ENCODE peak calls at places on chromosomes 16 and 17, in seven cellular contexts. X is prostate gland, L is tibial nerve, M is IMR-90, N is BE2C, U is HCT116, B is body of pancreas. W is an unnamed sample.
A peak's percentile ranks its signal among the peaks of the same experiment; 100 is the strongest.

GRCh38 chr17:55990332-55991006 is 162.8 kb upstream of the ANKFN1 start:
- DNase-seq in L (no peak), N (no peak), X (no peak), M (no peak), B (no peak), U (no peak), W (no peak)

GRCh38 chr16:27402964-27403600 is 1.1 kb downstream of the IL21R start:
- DNase-seq in X (no peak), L (no peak), U (no peak), N (no peak), M (no peak), B (no peak), W (no peak)

GRCh38 chr17:62724398-62725146 is 83.5 kb downstream of the MARCHF10 start:
- DNase-seq in M (peak; percentile 44), U (no peak), L (no peak), N (no peak), X (peak; percentile 53), B (no peak), W (no peak)

GRCh38 chr17:36721560-36722120 is 120.3 kb downstream of the MRM1 start:
- DNase-seq in X (no peak), M (peak; percentile 2), B (no peak), N (no peak), L (no peak), U (no peak), W (no peak)

GRCh38 chr16:13351222-13351621 is 449.8 kb downstream of the SHISA9 start:
- DNase-seq in M (no peak), U (no peak), L (no peak), X (no peak), N (no peak), B (no peak), W (no peak)

GRCh38 chr16:48276102-48276501 is 28.8 kb upstream of the ABCC11 start:
- DNase-seq in L (no peak), M (peak; percentile 69), B (peak; percentile 44), X (peak; percentile 19), N (no peak), U (no peak), W (no peak)

GRCh38 chr17:77266891-77267341 is 126.1 kb downstream of the SEC14L1 start:
- DNase-seq in L (no peak), X (no peak), M (peak; percentile 23), N (no peak), B (no peak), U (no peak), W (no peak)

GRCh38 chr16:67389911-67390815 is 3.1 kb downstream of the TPPP3 start:
- DNase-seq in L (peak; percentile 49), M (no peak), U (no peak), N (no peak), B (no peak), X (no peak), W (no peak)

GRCh38 chr16:72066747-72067146 is 3.7 kb downstream of the HPR start:
- DNase-seq in B (peak; percentile 31), X (no peak), U (peak; percentile 13), N (no peak), M (peak; percentile 64), L (no peak), W (no peak)

GRCh38 chr17:7843536-7844291 is 9.7 kb downstream of the KDM6B start:
- DNase-seq in X (peak; percentile 77), M (peak; percentile 90), L (peak; percentile 72), B (peak; percentile 89), N (peak; percentile 76), U (no peak), W (peak; percentile 84)

GRCh38 chr17:4591529-4591928 is 7.2 kb downstream of the SMTNL2 start:
- DNase-seq in N (peak; percentile 36), M (peak; percentile 53), X (no peak), L (no peak), U (no peak), B (no peak), W (no peak)

GRCh38 chr17:62968445-62968923 is 2.4 kb downstream of the TANC2 start:
- DNase-seq in N (peak; percentile 68), M (peak; percentile 94), X (peak; percentile 66), B (peak; percentile 48), U (peak; percentile 83), L (peak; percentile 49), W (peak; percentile 57)

GRCh38 chr17:13024526-13025263 is 6.9 kb upstream of the ELAC2 start:
- DNase-seq in U (no peak), L (peak; percentile 51), M (peak; percentile 52), X (peak; percentile 13), B (peak; percentile 66), N (peak; percentile 56), W (peak; percentile 64)

GRCh38 chr17:17513626-17514025 is 17.4 kb upstream of the RASD1 start:
- DNase-seq in X (no peak), N (no peak), U (no peak), L (no peak), M (no peak), B (no peak), W (no peak)
- H3K4me1 ChIP-seq in X (no peaks in the 10 kb centered on the region), N (no peaks in the 10 kb centered on the region), U (peaks cover 49% of the 10 kb centered on the region), L (no peaks in the 10 kb centered on the region), M (peaks cover 12% of the 10 kb centered on the region), B (no peaks in the 10 kb centered on the region), W (no peaks in the 10 kb centered on the region)

GRCh38 chr17:66335797-66336196 is 33.4 kb downstream of the PRKCA start:
- DNase-seq in L (no peak), U (no peak), X (no peak), N (no peak), B (no peak), M (no peak), W (no peak)
- H3K4me3 ChIP-seq in L (no peak overlapping the region), U (no peak overlapping the region), X (no peak overlapping the region), N (no peak overlapping the region), B (no peak overlapping the region), M (no peak overlapping the region), W (no peak overlapping the region)

DNA sequence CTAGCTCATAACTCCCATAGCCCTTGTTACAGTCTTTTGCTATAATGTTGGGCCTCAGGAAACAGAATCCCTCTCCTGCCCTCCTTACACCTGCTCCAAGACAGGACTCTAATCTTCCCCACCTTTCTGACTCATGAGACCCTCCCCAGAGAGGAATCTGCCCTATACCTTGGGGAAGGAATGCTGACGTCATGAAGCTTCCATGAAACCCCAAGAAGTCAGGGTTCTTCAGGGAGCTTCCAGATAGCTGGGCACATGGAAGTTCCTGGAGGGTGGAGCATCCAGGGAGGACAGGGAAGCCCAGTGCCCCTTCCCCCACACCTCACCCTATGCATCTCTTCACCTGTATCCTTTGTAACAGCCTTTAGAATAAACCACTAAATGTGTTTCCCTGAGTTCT is 285.7 kb downstream of the SOX9 start:
- DNase-seq in X (no peak), B (no peak), U (no peak), M (no peak), L (no peak), N (no peak), W (no peak)
- H3K4me1 ChIP-seq in X (peaks cover 17% of the 10 kb centered on the region), B (peaks cover 38% of the 10 kb centered on the region), U (peaks cover 86% of the 10 kb centered on the region), M (peaks cover 28% of the 10 kb centered on the region), L (no peaks in the 10 kb centered on the region), N (peaks cover 22% of the 10 kb centered on the region), W (peaks cover 1% of the 10 kb centered on the region)

DNA sequence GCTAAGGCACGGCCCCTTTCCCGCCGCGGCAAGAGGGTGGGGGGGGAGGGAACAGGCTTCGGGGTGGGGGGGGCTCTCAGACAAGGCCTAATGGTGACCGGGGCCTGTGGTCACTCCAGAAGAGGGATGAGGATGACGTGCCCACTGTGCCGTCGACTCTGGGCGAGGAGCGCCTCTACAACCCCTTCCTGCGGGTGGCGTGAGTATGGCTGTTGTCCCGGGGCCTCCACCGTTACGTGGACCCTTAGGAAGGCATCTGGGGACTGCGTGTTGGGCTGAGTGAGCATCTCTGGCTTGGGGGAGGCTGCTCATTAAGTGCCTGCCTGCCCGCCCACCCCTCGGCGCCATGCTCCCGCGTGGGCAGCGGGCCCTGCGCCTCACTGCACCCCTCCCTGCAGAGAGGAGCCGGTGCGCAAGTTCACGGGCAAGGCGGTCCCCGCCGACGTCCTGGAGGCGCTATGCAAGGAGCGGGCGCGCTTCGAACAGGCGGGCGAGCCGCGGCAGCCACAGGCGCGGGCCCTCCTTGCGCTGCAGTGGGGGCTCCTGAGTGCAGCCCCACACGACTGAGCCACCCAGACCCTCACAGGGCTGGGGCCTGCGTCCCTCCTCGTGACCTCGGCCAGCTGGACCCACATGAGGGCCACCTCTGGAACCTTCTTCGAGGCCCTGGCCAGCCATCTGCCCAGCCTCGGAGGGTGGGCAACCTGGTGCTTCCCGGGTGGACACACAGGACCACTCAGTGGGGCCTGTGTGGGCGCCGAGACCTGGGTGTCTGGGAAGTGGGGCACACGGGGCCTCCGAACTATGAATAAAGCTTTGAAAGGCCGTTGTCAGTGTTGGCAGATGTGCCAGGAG is 2.2 kb downstream of the HAGHL start:
- DNase-seq in N (no peak), U (no peak), B (no peak), M (no peak), X (no peak), L (no peak), W (no peak)
- H3K4me3 ChIP-seq in N (peak overlapping the region; percentile 83), U (peak overlapping the region; percentile 80), B (no peak overlapping the region), M (no peak overlapping the region), X (no peak overlapping the region), L (no peak overlapping the region), W (no peak overlapping the region)

GRCh38 chr16:80277182-80277581 is 263.6 kb upstream of the DYNLRB2 start:
- DNase-seq in M (no peak), X (no peak), L (no peak), N (no peak), U (no peak), B (no peak), W (no peak)
- H3K4me1 ChIP-seq in M (peaks cover 5% of the 10 kb centered on the region), X (no peaks in the 10 kb centered on the region), L (no peaks in the 10 kb centered on the region), N (no peaks in the 10 kb centered on the region), U (no peaks in the 10 kb centered on the region), B (no peaks in the 10 kb centered on the region), W (no peaks in the 10 kb centered on the region)

GRCh38 chr17:39164675-39165143 is 1.3 kb downstream of the ARL5C start:
- DNase-seq in X (peak; percentile 74), U (peak; percentile 69), M (peak; percentile 89), L (peak; percentile 83), B (peak; percentile 92), N (peak; percentile 87), W (peak; percentile 84)

GRCh38 chr17:39167492-39167891 is 1.5 kb upstream of the ARL5C start:
- DNase-seq in L (no peak), X (no peak), M (no peak), B (no peak), U (no peak), N (no peak), W (no peak)

GRCh38 chr17:39165844-39166349 is at the start of gene ARL5C:
- DNase-seq in X (no peak), B (no peak), N (no peak), U (no peak), M (no peak), L (no peak), W (no peak)

GRCh38 chr17:39166437-39167335 is 725 bp upstream of the ARL5C start:
- DNase-seq in U (no peak), X (no peak), B (peak; percentile 68), L (no peak), M (no peak), N (no peak), W (no peak)

GRCh38 chr17:39165178-39165843 is 650 bp downstream of the ARL5C start:
- DNase-seq in M (no peak), N (no peak), U (no peak), L (no peak), B (no peak), X (no peak), W (no peak)
- H3K4me3 ChIP-seq in M (peak overlapping the region; percentile 55), N (peak overlapping the region; percentile 73), U (no peak overlapping the region), L (peak overlapping the region; percentile 30), B (no peak overlapping the region), X (peak overlapping the region; percentile 19), W (peak overlapping the region; percentile 35)